ENCODE peak calls at places on chromosome 16, in seven cellular contexts. F is hippocampal formation; N is activated CD4-positive, alpha-beta T cell treated with anti-CD3 and anti-CD28 coated beads, Interleukin-2, amount 10 ng/mL, durations not matched to agents 7 days and 5 days; C is AG09309; W is lung; R is stimulated activated naive CD4-positive, alpha-beta T cell; P is left ventricle myocardium superior. U is an unnamed sample.

GRCh38 chr16:56626685-56627084 is 1.1 kb downstream of the MT1E start:
- DNase-seq in F (no peak), N (no peak), C (no peak), W (no peak), R (no peak), P (no peak), U (no peak)

GRCh38 chr16:17370233-17371013 is 100.3 kb downstream of the XYLT1 start:
- DNase-seq in F (no peak), N (no peak), C (no peak), W (no peak), R (peak), P (no peak), U (no peak)

GRCh38 chr16:30401768-30402425 is 5.5 kb upstream of the ZNF771 start:
- DNase-seq in F (no peak), N (no peak), C (no peak), W (no peak), R (no peak), P (no peak), U (no peak)

GRCh38 chr16:57092786-57093301 is 461 bp downstream of the CPNE2 start:
- DNase-seq in F (no peak), N (peak), C (no peak), W (no peak), R (peak), P (peak), U (no peak)

GRCh38 chr16:28279006-28279405 is 13.3 kb upstream of the SBK1 start:
- DNase-seq in F (no peak), N (peak), C (no peak), W (no peak), R (peak), P (no peak), U (no peak)

GRCh38 chr16:29989111-29989858 is 6.1 kb downstream of the HIRIP3 start:
- DNase-seq in F (no peak), N (no peak), C (no peak), W (peak), R (no peak), P (no peak), U (no peak)

GRCh38 chr16:54106078-54106477 is 180.5 kb downstream of the IRX3 start:
- DNase-seq in F (no peak), N (no peak), C (no peak), W (no peak), R (no peak), P (no peak), U (no peak)

GRCh38 chr16:25060920-25061319 is 45.8 kb upstream of the ARHGAP17 start:
- DNase-seq in F (no peak), N (peak), C (no peak), W (no peak), R (peak), P (no peak), U (peak)

GRCh38 chr16:22375117-22375962 is 921 bp upstream of the CDR2 start:
- DNase-seq in F (no peak), N (no peak), C (no peak), W (no peak), R (peak), P (no peak), U (no peak)

GRCh38 chr16:50280932-50281331 is 14.6 kb downstream of the ADCY7 start:
- DNase-seq in F (no peak), N (no peak), C (no peak), W (no peak), R (no peak), P (peak), U (no peak)

GRCh38 chr16:48535831-48536599 is 74.0 kb downstream of the N4BP1 start:
- DNase-seq in F (no peak), N (no peak), C (no peak), W (no peak), R (no peak), P (peak), U (peak)

GRCh38 chr16:24731722-24732419 is 2.4 kb downstream of the TNRC6A start:
- DNase-seq in F (no peak), N (no peak), C (no peak), W (no peak), R (peak), P (peak), U (no peak)

GRCh38 chr16:78727536-78727935 is 628.1 kb downstream of the WWOX start:
- DNase-seq in F (no peak), N (no peak), C (no peak), W (no peak), R (no peak), P (no peak), U (no peak)

GRCh38 chr16:89150090-89150835 is 21.3 kb upstream of the CDH15 start:
- DNase-seq in F (no peak), N (no peak), C (no peak), W (no peak), R (no peak), P (peak), U (no peak)

GRCh38 chr16:90008708-90009145 is 10.5 kb downstream of the DBNDD1 start:
- DNase-seq in F (no peak), N (peak), C (no peak), W (no peak), R (peak), P (no peak), U (no peak)

GRCh38 chr16:19898924-19899604 is 14.4 kb upstream of the GPRC5B start:
- DNase-seq in F (no peak), N (peak), C (peak), W (peak), R (peak), P (no peak), U (peak)

GRCh38 chr16:88013091-88013609 is 61.9 kb downstream of the BANP start:
- DNase-seq in F (no peak), N (no peak), C (no peak), W (no peak), R (no peak), P (no peak), U (no peak)

GRCh38 chr16:31485571-31485970 is 2.6 kb downstream of the SLC5A2 start:
- DNase-seq in F (no peak), N (no peak), C (no peak), W (no peak), R (no peak), P (no peak), U (no peak)

GRCh38 chr16:11004351-11004750 is 60.0 kb downstream of the CLEC16A start:
- DNase-seq in F (no peak), N (no peak), C (no peak), W (no peak), R (no peak), P (no peak), U (no peak)

GRCh38 chr16:75591001-75591852 is 25.0 kb downstream of the GABARAPL2 start:
- DNase-seq in F (peak), N (no peak), C (peak), W (peak), R (no peak), P (peak), U (peak)

GRCh38 chr16:57083469-57083868 is 8.9 kb upstream of the CPNE2 start:
- DNase-seq in F (no peak), N (no peak), C (no peak), W (no peak), R (no peak), P (no peak), U (no peak)

GRCh38 chr16:62280556-62280955 is 244.3 kb upstream of the CDH8 start:
- DNase-seq in F (no peak), N (no peak), C (no peak), W (no peak), R (no peak), P (no peak), U (no peak)

GRCh38 chr16:86676216-86676800 is 98.0 kb downstream of the FOXL1 start:
- DNase-seq in F (no peak), N (no peak), C (no peak), W (no peak), R (no peak), P (no peak), U (no peak)

GRCh38 chr16:25109643-25110042 is 1.9 kb upstream of the LCMT1 start:
- DNase-seq in F (no peak), N (no peak), C (peak), W (peak), R (no peak), P (no peak), U (peak)

GRCh38 chr16:19696312-19696711 is 21.7 kb downstream of the KNOP1 start:
- DNase-seq in F (no peak), N (peak), C (peak), W (peak), R (peak), P (peak), U (peak)

GRCh38 chr16:46885960-46886763 is 2.0 kb downstream of the GPT2 start:
- DNase-seq in F (peak), N (no peak), C (no peak), W (no peak), R (no peak), P (peak), U (peak)

GRCh38 chr16:86085161-86085611 is 186.2 kb downstream of the IRF8 start:
- DNase-seq in F (no peak), N (no peak), C (no peak), W (no peak), R (no peak), P (no peak), U (no peak)

GRCh38 chr16:83040174-83040573 is 413.4 kb downstream of the CDH13 start:
- DNase-seq in F (no peak), N (no peak), C (peak), W (no peak), R (no peak), P (no peak), U (no peak)

GRCh38 chr16:50533317-50533716 is 14.9 kb upstream of the NKD1 start:
- DNase-seq in F (no peak), N (no peak), C (no peak), W (no peak), R (no peak), P (no peak), U (peak)

GRCh38 chr16:75702247-75702646 is 986 bp upstream of the DUXB start:
- DNase-seq in F (no peak), N (no peak), C (no peak), W (no peak), R (no peak), P (no peak), U (no peak)